ENCODE peak calls at places on chromosomes 4 and X, in ten cellular contexts. J is stomach; Q is pancreas; A is upper lobe of right lung; C is HFFc6; B is OCI-LY7; E is activated naive CD8-positive, alpha-beta T cell treated with anti-CD3 and anti-CD28 coated beads, Interleukin-2, amount 50 U/mL, for 16 hours; X is ACHN; T is bronchial epithelial cell; M is HFF-Myc. D is an unnamed sample.

GRCh38 chr4:19051751-19052296 is 1030.3 kb upstream of the LCORL start:
- DNase-seq in J (no peak), Q (no peak), A (no peak), C (peak; percentile 38), B (no peak), E (no peak), X (no peak), T (no peak), M (no peak), D (no peak)

GRCh38 chrX:9646471-9647038 is 119.1 kb downstream of the GPR143 start:
- DNase-seq in J (no peak), Q (no peak), A (no peak), C (no peak), B (no peak), E (no peak), X (no peak), T (no peak), M (no peak), D (no peak)

GRCh38 chrX:135434258-135435138 is 12.8 kb downstream of the SMIM10L2A start:
- DNase-seq in J (no peak), Q (no peak), A (peak; percentile 32), C (no peak), B (no peak), E (no peak), X (no peak), T (no peak), M (no peak), D (no peak)

GRCh38 chr4:168634276-168634802 is 137.5 kb downstream of the PALLD start:
- DNase-seq in J (no peak), Q (no peak), A (no peak), C (peak; percentile 97), B (no peak), E (no peak), X (peak; percentile 94), T (peak; percentile 65), M (peak; percentile 96), D (no peak)

GRCh38 chrX:29561417-29561816 is 653.9 kb upstream of the MAGEB2 start:
- DNase-seq in J (no peak), Q (no peak), A (no peak), C (no peak), B (no peak), E (no peak), X (no peak), T (no peak), M (no peak), D (no peak)

GRCh38 chr4:189092596-189092995 is 848.1 kb upstream of the FRG1 start:
- DNase-seq in J (no peak), Q (no peak), A (no peak), C (no peak), B (peak; percentile 12), E (no peak), X (no peak), T (no peak), M (no peak), D (no peak)

GRCh38 chr4:917992-918391 is 14.1 kb downstream of the GAK start:
- DNase-seq in J (no peak), Q (no peak), A (no peak), C (no peak), B (no peak), E (no peak), X (no peak), T (no peak), M (no peak), D (no peak)

GRCh38 chrX:110851780-110852179 is 56.2 kb upstream of the CHRDL1 start:
- DNase-seq in J (peak; percentile 46), Q (peak; percentile 57), A (no peak), C (no peak), B (no peak), E (no peak), X (peak; percentile 36), T (peak; percentile 46), M (no peak), D (no peak)

GRCh38 chr4:4663028-4663427 is 121.2 kb upstream of the STX18 start:
- DNase-seq in J (no peak), Q (no peak), A (no peak), C (no peak), B (no peak), E (no peak), X (no peak), T (no peak), M (no peak), D (no peak)

GRCh38 chr4:153257151-153257620 is 52.9 kb downstream of the TRIM2 start:
- DNase-seq in J (no peak), Q (no peak), A (no peak), C (peak; percentile 74), B (no peak), E (no peak), X (peak; percentile 47), T (no peak), M (no peak), D (no peak)

GRCh38 chr4:186201535-186202230 is 10.3 kb downstream of the CYP4V2 start:
- DNase-seq in J (peak; percentile 67), Q (peak; percentile 74), A (peak; percentile 69), C (peak; percentile 41), B (peak; percentile 83), E (peak; percentile 7), X (peak; percentile 75), T (peak; percentile 33), M (no peak), D (peak; percentile 9)

GRCh38 chr4:8291036-8291682 is 21.6 kb downstream of the HTRA3 start:
- DNase-seq in J (no peak), Q (peak; percentile 45), A (peak; percentile 56), C (no peak), B (no peak), E (no peak), X (no peak), T (no peak), M (no peak), D (no peak)